ENCODE peak calls at places on chromosomes 5 and 9, in seven cellular contexts. Z, V, Q, S, R, W and K are unnamed samples.
A peak's percentile ranks its signal among the peaks of the same experiment; 100 is the strongest.

GRCh38 chr9:110752766-110753165 is 84.2 kb downstream of the MUSK start:
- DNase-seq in V (no peak), Z (no peak), Q (no peak), S (no peak), R (no peak), W (peak; percentile 93), K (no peak)

GRCh38 chr9:12640866-12641636 is 52.1 kb upstream of the TYRP1 start:
- DNase-seq in S (no peak), Z (no peak), V (no peak), W (no peak), R (no peak), Q (no peak), K (no peak)

GRCh38 chr5:1516615-1517601 is 6.9 kb downstream of the LPCAT1 start:
- DNase-seq in V (no peak), Z (peak; percentile 6), S (no peak), R (peak; percentile 13), W (peak; percentile 61), Q (peak; percentile 10), K (peak; percentile 8)

GRCh38 chr9:128168731-128169308 is 8.8 kb downstream of the BBLN start:
- DNase-seq in Q (no peak), W (no peak), V (no peak), S (no peak), Z (no peak), R (no peak), K (no peak)

GRCh38 chr5:137376127-137376526 is 123.0 kb downstream of the SPOCK1 start:
- DNase-seq in Z (no peak), Q (no peak), S (no peak), R (no peak), V (peak; percentile 60), W (no peak), K (no peak)

GRCh38 chr5:136079195-136079985 is 50.6 kb downstream of the TGFBI start:
- DNase-seq in Q (no peak), V (no peak), W (no peak), Z (no peak), S (no peak), R (no peak), K (no peak)

GRCh38 chr9:30796806-30797205 is 1587.6 kb upstream of the ACO1 start:
- DNase-seq in V (no peak), Z (peak; percentile 11), S (no peak), R (no peak), W (no peak), Q (no peak), K (no peak)

GRCh38 chr9:110049699-110050450 is 158.1 kb downstream of the C9orf152 start:
- DNase-seq in V (peak; percentile 29), Z (peak; percentile 42), R (peak; percentile 33), Q (no peak), W (no peak), S (no peak), K (peak; percentile 31)

GRCh38 chr5:39539470-39539869 is 114.7 kb upstream of the DAB2 start:
- DNase-seq in W (no peak), Q (no peak), Z (no peak), R (no peak), S (no peak), V (no peak), K (no peak)

GRCh38 chr9:132632426-132632825 is 37.4 kb downstream of the DDX31 start:
- DNase-seq in R (no peak), Z (no peak), V (no peak), Q (no peak), S (no peak), W (no peak), K (no peak)

GRCh38 chr5:135245521-135246499 is 153.2 kb downstream of the MACROH2A1 start:
- DNase-seq in Z (peak; percentile 3), V (no peak), Q (no peak), W (peak; percentile 70), R (peak; percentile 15), S (peak; percentile 50), K (peak; percentile 18)

GRCh38 chr5:84218546-84218945 is 166.1 kb downstream of the EDIL3 start:
- DNase-seq in Q (no peak), V (no peak), Z (no peak), S (no peak), R (no peak), W (peak; percentile 20), K (no peak)

GRCh38 chr5:10761842-10762165 is 770 bp upstream of the DAP start:
- DNase-seq in W (no peak), S (peak; percentile 58), R (no peak), Q (no peak), V (no peak), Z (no peak), K (peak; percentile 31)

GRCh38 chr9:114116061-114116747 is 17.1 kb upstream of the KIF12 start:
- DNase-seq in R (no peak), Z (no peak), S (no peak), V (no peak), Q (no peak), W (no peak), K (no peak)
- TF ChIP-seq CTCF in R (no peak), Z (no peak), S (no peak), V (no peak), Q (no peak), W (no peak), K (no peak)

DNA sequence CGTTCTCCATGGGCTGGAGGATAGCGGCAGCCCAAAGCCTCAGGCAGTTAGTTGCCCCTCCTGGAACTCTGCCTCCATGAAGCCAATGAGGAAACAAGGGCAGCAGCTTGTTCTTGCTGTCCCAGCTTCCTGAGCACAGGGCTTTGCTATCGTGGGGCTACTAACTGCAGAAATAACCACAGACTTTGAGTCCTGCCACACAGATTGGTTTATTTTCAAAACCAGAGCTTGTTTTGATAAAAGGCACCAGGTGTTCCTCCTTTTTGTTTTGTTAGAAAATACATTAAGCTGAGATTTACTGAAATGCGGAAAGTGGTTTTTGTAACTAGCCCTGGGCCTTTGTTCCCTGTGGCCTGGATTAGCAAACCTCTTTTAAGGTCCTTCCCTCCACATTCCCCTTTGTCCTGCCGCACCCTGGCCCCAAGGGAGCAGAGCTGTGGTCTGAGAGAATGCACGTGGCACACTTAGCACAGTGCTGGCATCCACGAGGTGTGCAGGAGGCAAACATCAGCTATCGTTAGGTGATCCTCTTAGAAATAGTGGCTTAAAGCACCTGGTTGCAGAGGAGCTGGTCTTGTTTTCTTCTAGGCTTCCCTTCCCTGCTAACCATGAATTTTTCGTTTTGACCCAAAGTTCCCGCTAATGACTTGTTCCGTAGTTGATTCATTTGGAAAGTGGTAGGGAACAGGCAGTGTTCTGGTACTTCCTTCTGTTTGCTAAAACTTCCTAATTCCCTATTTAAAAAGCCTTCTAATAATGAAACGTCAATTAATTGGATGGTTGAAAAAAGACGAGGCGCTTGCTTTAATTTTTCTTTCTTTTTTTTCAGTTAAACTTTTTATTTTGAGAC is 21.5 kb downstream of the MVB12B start:
- DNase-seq in W (no peak), S (no peak), V (no peak), Q (no peak), R (no peak), Z (no peak), K (no peak)
- H3K27ac ChIP-seq in W (no peak overlapping the region), S (no peak overlapping the region), V (peak overlapping the region; percentile 42), Q (no peak overlapping the region), R (no peak overlapping the region), Z (no peak overlapping the region), K (no peak overlapping the region)

GRCh38 chr9:125908138-125908537 is 161.0 kb downstream of the PBX3 start:
- DNase-seq in S (no peak), R (no peak), Z (no peak), Q (no peak), V (no peak), W (no peak), K (no peak)
- H3K36me3 ChIP-seq in S (no peaks in the 10 kb centered on the region), R (no peaks in the 10 kb centered on the region), Z (no peaks in the 10 kb centered on the region), Q (no peaks in the 10 kb centered on the region), V (no peaks in the 10 kb centered on the region), W (no peaks in the 10 kb centered on the region), K (no peaks in the 10 kb centered on the region)

DNA sequence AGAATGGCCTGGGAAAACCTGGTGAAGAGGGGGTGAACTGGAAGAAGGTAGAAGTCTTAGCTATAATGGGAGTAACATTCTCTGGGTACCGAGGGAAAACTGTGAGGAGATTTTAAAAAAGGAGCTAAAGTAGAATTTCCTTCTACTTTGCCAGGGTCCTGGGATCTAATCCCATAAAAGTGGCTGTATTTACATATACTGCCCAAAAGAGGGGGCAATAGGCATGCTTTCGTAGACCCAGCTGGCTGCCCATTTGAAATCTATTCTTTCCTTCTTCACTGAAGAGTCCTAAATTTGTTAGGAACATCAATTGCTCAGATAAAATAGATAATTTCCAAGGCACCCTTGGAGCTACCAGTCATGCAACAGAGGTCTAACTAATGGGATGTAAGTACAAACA is 159.2 kb downstream of the CDC42SE2 start:
- DNase-seq in R (no peak), Z (no peak), W (peak; percentile 6), S (peak; percentile 20), Q (no peak), V (no peak), K (no peak)
- TF ChIP-seq CTCF in R (peak; percentile 49), Z (no peak), W (peak; percentile 68), S (peak; percentile 64), Q (no peak), V (peak; percentile 45), K (peak; percentile 28)